ENCODE peak calls at places on chromosomes 5 and 9, in eight cellular contexts. One of them, this sample, is unnamed.

GRCh38 chr9:88536951-88537742 is 2.2 kb downstream of the NXNL2 start:
- DNase-seq in heart right ventricle: peak; percentile 16
- DNase-seq in PC-9: no peak
- DNase-seq in breast epithelium: no peak
- DNase-seq in pancreas: no peak
- DNase-seq in psoas muscle: no peak
- DNase-seq in right atrium auricular region: no peak
- DNase-seq in hepatocyte: no peak
- DNase-seq in this sample: no peak

GRCh38 chr9:89153618-89154017 is 25.0 kb downstream of the SHC3 start:
- DNase-seq in heart right ventricle: no peak
- DNase-seq in PC-9: peak; percentile 45
- DNase-seq in breast epithelium: no peak
- DNase-seq in pancreas: no peak
- DNase-seq in psoas muscle: no peak
- DNase-seq in right atrium auricular region: peak; percentile 68
- DNase-seq in hepatocyte: no peak
- DNase-seq in this sample: no peak

GRCh38 chr5:171845857-171846785 is 60.5 kb downstream of the SMIM23 start:
- DNase-seq in heart right ventricle: peak; percentile 38
- DNase-seq in PC-9: no peak
- DNase-seq in breast epithelium: no peak
- DNase-seq in pancreas: no peak
- DNase-seq in psoas muscle: peak; percentile 74
- DNase-seq in right atrium auricular region: no peak
- DNase-seq in hepatocyte: peak; percentile 30
- DNase-seq in this sample: no peak

GRCh38 chr9:135463140-135463539 is 16.4 kb upstream of the PPP1R26 start:
- DNase-seq in heart right ventricle: no peak
- DNase-seq in PC-9: peak; percentile 77
- DNase-seq in breast epithelium: no peak
- DNase-seq in pancreas: no peak
- DNase-seq in psoas muscle: no peak
- DNase-seq in right atrium auricular region: no peak
- DNase-seq in hepatocyte: no peak
- DNase-seq in this sample: peak; percentile 29

GRCh38 chr9:137436761-137437600 is 4.2 kb downstream of the ENTPD8 start:
- DNase-seq in heart right ventricle: no peak
- DNase-seq in PC-9: no peak
- DNase-seq in breast epithelium: no peak
- DNase-seq in pancreas: peak; percentile 62
- DNase-seq in psoas muscle: peak; percentile 23
- DNase-seq in right atrium auricular region: no peak
- DNase-seq in hepatocyte: no peak
- DNase-seq in this sample: no peak

GRCh38 chr5:11364531-11364930 is 539.7 kb downstream of the CTNND2 start:
- DNase-seq in heart right ventricle: no peak
- DNase-seq in PC-9: no peak
- DNase-seq in breast epithelium: no peak
- DNase-seq in pancreas: no peak
- DNase-seq in psoas muscle: no peak
- DNase-seq in right atrium auricular region: no peak
- DNase-seq in hepatocyte: no peak
- DNase-seq in this sample: no peak

GRCh38 chr5:108858959-108859358 is 111.3 kb downstream of the FER start:
- DNase-seq in heart right ventricle: no peak
- DNase-seq in PC-9: no peak
- DNase-seq in breast epithelium: no peak
- DNase-seq in pancreas: no peak
- DNase-seq in psoas muscle: no peak
- DNase-seq in right atrium auricular region: no peak
- DNase-seq in hepatocyte: no peak
- DNase-seq in this sample: no peak

GRCh38 chr9:89489548-89490527 is 8.1 kb downstream of the SEMA4D start:
- DNase-seq in heart right ventricle: no peak
- DNase-seq in PC-9: no peak
- DNase-seq in breast epithelium: no peak
- DNase-seq in pancreas: no peak
- DNase-seq in psoas muscle: no peak
- DNase-seq in right atrium auricular region: no peak
- DNase-seq in hepatocyte: no peak
- DNase-seq in this sample: no peak

GRCh38 chr5:454936-455335 is 12.0 kb downstream of the EXOC3 start:
- DNase-seq in heart right ventricle: no peak
- DNase-seq in PC-9: no peak
- DNase-seq in breast epithelium: no peak
- DNase-seq in pancreas: peak; percentile 26
- DNase-seq in psoas muscle: peak; percentile 37
- DNase-seq in right atrium auricular region: no peak
- DNase-seq in hepatocyte: no peak
- DNase-seq in this sample: no peak

GRCh38 chr9:101388507-101388993 is 3.7 kb upstream of the BAAT start:
- DNase-seq in heart right ventricle: no peak
- DNase-seq in PC-9: no peak
- DNase-seq in breast epithelium: no peak
- DNase-seq in pancreas: no peak
- DNase-seq in psoas muscle: no peak
- DNase-seq in right atrium auricular region: no peak
- DNase-seq in hepatocyte: no peak
- DNase-seq in this sample: no peak

GRCh38 chr9:136927343-136928261 is 16.9 kb downstream of the FBXW5 start:
- DNase-seq in heart right ventricle: no peak
- DNase-seq in PC-9: no peak
- DNase-seq in breast epithelium: no peak
- DNase-seq in pancreas: no peak
- DNase-seq in psoas muscle: no peak
- DNase-seq in right atrium auricular region: no peak
- DNase-seq in hepatocyte: no peak
- DNase-seq in this sample: no peak

GRCh38 chr5:10761842-10762165 is 770 bp upstream of the DAP start:
- DNase-seq in heart right ventricle: no peak
- DNase-seq in PC-9: peak; percentile 35
- DNase-seq in breast epithelium: no peak
- DNase-seq in pancreas: no peak
- DNase-seq in psoas muscle: no peak
- DNase-seq in right atrium auricular region: no peak
- DNase-seq in hepatocyte: no peak
- DNase-seq in this sample: peak; percentile 3

GRCh38 chr9:112380102-112380581 is at the start of gene HSDL2:
- DNase-seq in heart right ventricle: peak; percentile 54
- DNase-seq in PC-9: no peak
- DNase-seq in breast epithelium: no peak
- DNase-seq in pancreas: no peak
- DNase-seq in psoas muscle: no peak
- DNase-seq in right atrium auricular region: no peak
- DNase-seq in hepatocyte: peak; percentile 74
- DNase-seq in this sample: no peak

GRCh38 chr5:170427672-170428236 is 38.6 kb upstream of the KCNMB1 start:
- DNase-seq in heart right ventricle: peak; percentile 54
- DNase-seq in PC-9: no peak
- DNase-seq in breast epithelium: no peak
- DNase-seq in pancreas: no peak
- DNase-seq in psoas muscle: no peak
- DNase-seq in right atrium auricular region: no peak
- DNase-seq in hepatocyte: peak; percentile 64
- DNase-seq in this sample: no peak

GRCh38 chr5:6732634-6733410 is 19.6 kb downstream of the TENT4A start:
- DNase-seq in heart right ventricle: peak; percentile 37
- DNase-seq in PC-9: no peak
- DNase-seq in breast epithelium: no peak
- DNase-seq in pancreas: no peak
- DNase-seq in psoas muscle: peak; percentile 74
- DNase-seq in right atrium auricular region: no peak
- DNase-seq in hepatocyte: no peak
- DNase-seq in this sample: no peak

GRCh38 chr5:39464096-39464495 is 39.3 kb upstream of the DAB2 start:
- DNase-seq in heart right ventricle: no peak
- DNase-seq in PC-9: no peak
- DNase-seq in breast epithelium: no peak
- DNase-seq in pancreas: no peak
- DNase-seq in psoas muscle: no peak
- DNase-seq in right atrium auricular region: no peak
- DNase-seq in hepatocyte: no peak
- DNase-seq in this sample: no peak

GRCh38 chr5:96142786-96143434 is 181.3 kb upstream of the ELL2 start:
- DNase-seq in heart right ventricle: no peak
- DNase-seq in PC-9: no peak
- DNase-seq in breast epithelium: no peak
- DNase-seq in pancreas: no peak
- DNase-seq in psoas muscle: no peak
- DNase-seq in right atrium auricular region: no peak
- DNase-seq in hepatocyte: no peak
- DNase-seq in this sample: no peak

GRCh38 chr9:136544549-136545064 is 1.2 kb downstream of the NOTCH1 start:
- DNase-seq in heart right ventricle: peak; percentile 80
- DNase-seq in PC-9: no peak
- DNase-seq in breast epithelium: no peak
- DNase-seq in pancreas: peak; percentile 91
- DNase-seq in psoas muscle: peak; percentile 78
- DNase-seq in right atrium auricular region: no peak
- DNase-seq in hepatocyte: peak; percentile 63
- DNase-seq in this sample: peak; percentile 92

GRCh38 chr9:133489253-133490190 is 10.6 kb upstream of the SLC2A6 start:
- DNase-seq in heart right ventricle: no peak
- DNase-seq in PC-9: no peak
- DNase-seq in breast epithelium: no peak
- DNase-seq in pancreas: peak; percentile 22
- DNase-seq in psoas muscle: peak; percentile 20
- DNase-seq in right atrium auricular region: no peak
- DNase-seq in hepatocyte: no peak
- DNase-seq in this sample: no peak

DNA sequence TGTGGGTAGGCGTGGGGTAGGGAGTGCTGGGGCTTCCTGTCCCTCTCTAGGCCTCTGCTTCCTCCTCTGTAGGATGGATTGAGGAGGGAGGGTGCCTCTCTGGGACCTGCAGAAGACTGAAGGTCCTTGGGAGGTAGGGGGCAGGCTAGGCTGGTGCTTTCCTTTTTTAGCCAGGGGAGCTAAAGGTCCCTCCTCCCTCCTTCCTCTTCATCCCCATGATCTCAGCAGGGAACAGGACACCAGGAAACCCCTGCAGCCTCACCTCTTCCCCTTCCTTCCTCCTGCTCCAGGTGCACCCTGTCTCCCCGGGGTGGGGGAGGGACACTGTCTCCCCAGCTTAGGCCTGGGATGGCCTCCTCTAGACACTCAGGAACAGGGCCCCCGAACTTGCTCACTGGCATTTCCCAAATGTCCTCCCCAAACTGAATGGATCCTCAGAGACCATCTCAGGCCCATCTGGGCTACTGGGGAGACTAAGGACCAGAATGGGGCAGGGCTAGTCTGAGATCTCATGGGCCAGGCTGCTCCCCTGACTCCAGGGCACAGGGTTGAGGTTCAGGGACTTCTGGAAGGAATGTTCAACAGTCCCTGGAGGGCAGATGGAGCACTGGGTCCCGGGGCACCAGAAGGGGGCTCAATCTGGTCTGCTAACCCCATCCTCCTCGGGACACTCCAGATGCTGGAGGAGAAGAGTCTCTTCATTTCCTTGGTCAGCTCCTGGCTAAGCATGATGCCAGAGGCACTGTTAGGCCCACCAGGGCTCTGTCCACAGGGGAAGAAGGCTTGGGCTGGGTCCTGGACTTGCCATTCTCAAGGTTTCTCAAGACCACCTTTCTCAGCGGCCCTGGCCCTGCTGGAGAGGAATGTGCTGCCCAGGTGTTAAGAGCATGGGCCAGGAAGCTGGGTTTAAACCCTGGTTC is 8.2 kb downstream of the SH2D3C start:
- DNase-seq in heart right ventricle: no peak
- DNase-seq in PC-9: no peak
- DNase-seq in breast epithelium: no peak
- DNase-seq in pancreas: no peak
- DNase-seq in psoas muscle: no peak
- DNase-seq in right atrium auricular region: no peak
- DNase-seq in hepatocyte: no peak
- DNase-seq in this sample: no peak
- H3K27ac ChIP-seq in heart right ventricle: peak overlapping the region; percentile 71
- H3K27ac ChIP-seq in PC-9: no peak overlapping the region
- H3K27ac ChIP-seq in breast epithelium: peak overlapping the region; percentile 45
- H3K27ac ChIP-seq in pancreas: no peak overlapping the region
- H3K27ac ChIP-seq in psoas muscle: peak overlapping the region; percentile 55
- H3K27ac ChIP-seq in right atrium auricular region: peak overlapping the region; percentile 71
- H3K27ac ChIP-seq in hepatocyte: no peak overlapping the region
- H3K27ac ChIP-seq in this sample: no peak overlapping the region

GRCh38 chr9:113502427-113503008 is 39.0 kb downstream of the RGS3 start:
- DNase-seq in heart right ventricle: no peak
- DNase-seq in PC-9: no peak
- DNase-seq in breast epithelium: no peak
- DNase-seq in pancreas: no peak
- DNase-seq in psoas muscle: no peak
- DNase-seq in right atrium auricular region: no peak
- DNase-seq in hepatocyte: no peak
- DNase-seq in this sample: no peak
- H3K4me3 ChIP-seq in heart right ventricle: peak overlapping the region; percentile 44
- H3K4me3 ChIP-seq in PC-9: no peak overlapping the region
- H3K4me3 ChIP-seq in breast epithelium: peak overlapping the region; percentile 40
- H3K4me3 ChIP-seq in pancreas: no peak overlapping the region
- H3K4me3 ChIP-seq in psoas muscle: peak overlapping the region; percentile 58
- H3K4me3 ChIP-seq in right atrium auricular region: peak overlapping the region; percentile 47
- H3K4me3 ChIP-seq in hepatocyte: no peak overlapping the region
- H3K4me3 ChIP-seq in this sample: no peak overlapping the region

GRCh38 chr5:153543288-153543687 is 52.8 kb downstream of the GRIA1 start:
- DNase-seq in heart right ventricle: no peak
- DNase-seq in PC-9: no peak
- DNase-seq in breast epithelium: no peak
- DNase-seq in pancreas: no peak
- DNase-seq in psoas muscle: no peak
- DNase-seq in right atrium auricular region: no peak
- DNase-seq in hepatocyte: no peak
- DNase-seq in this sample: no peak
- H3K36me3 ChIP-seq in heart right ventricle: no peaks in the 10 kb centered on the region
- H3K36me3 ChIP-seq in PC-9: no peaks in the 10 kb centered on the region
- H3K36me3 ChIP-seq in breast epithelium: no peaks in the 10 kb centered on the region
- H3K36me3 ChIP-seq in pancreas: no peaks in the 10 kb centered on the region
- H3K36me3 ChIP-seq in psoas muscle: no peaks in the 10 kb centered on the region
- H3K36me3 ChIP-seq in right atrium auricular region: no peaks in the 10 kb centered on the region
- H3K36me3 ChIP-seq in hepatocyte: no peaks in the 10 kb centered on the region
- H3K36me3 ChIP-seq in this sample: no peaks in the 10 kb centered on the region

GRCh38 chr5:168562274-168562673 is 16.9 kb downstream of the PANK3 start:
- DNase-seq in heart right ventricle: no peak
- DNase-seq in PC-9: no peak
- DNase-seq in breast epithelium: no peak
- DNase-seq in pancreas: no peak
- DNase-seq in psoas muscle: no peak
- DNase-seq in right atrium auricular region: no peak
- DNase-seq in hepatocyte: no peak
- DNase-seq in this sample: no peak
- H3K27ac ChIP-seq in heart right ventricle: no peak overlapping the region
- H3K27ac ChIP-seq in PC-9: no peak overlapping the region
- H3K27ac ChIP-seq in breast epithelium: no peak overlapping the region
- H3K27ac ChIP-seq in pancreas: no peak overlapping the region
- H3K27ac ChIP-seq in psoas muscle: no peak overlapping the region
- H3K27ac ChIP-seq in right atrium auricular region: no peak overlapping the region
- H3K27ac ChIP-seq in hepatocyte: peak overlapping the region; percentile 57
- H3K27ac ChIP-seq in this sample: no peak overlapping the region

This sample was measured in SJCRH30.